ENCODE peak calls at places on chromosomes 1 and 21, in four cellular contexts. One of them, this sample, is unnamed.

GRCh38 chr1:234997201-234998173 is 131.2 kb downstream of the TOMM20 start:
- DNase-seq in heart left ventricle: peak
- DNase-seq in adrenal gland: peak
- DNase-seq in aorta: peak
- DNase-seq in this sample: peak

GRCh38 chr1:15994590-15995351 is 9.3 kb upstream of the SRARP start:
- DNase-seq in adrenal gland: peak
- DNase-seq in heart left ventricle: peak
- DNase-seq in aorta: peak
- DNase-seq in this sample: peak

GRCh38 chr1:43981636-43982035 is 2.6 kb downstream of the B4GALT2 start:
- DNase-seq in adrenal gland: no peak
- DNase-seq in aorta: no peak
- DNase-seq in heart left ventricle: no peak
- DNase-seq in this sample: no peak

GRCh38 chr1:31723828-31724359 is 20.1 kb upstream of the COL16A1 start:
- DNase-seq in aorta: peak
- DNase-seq in heart left ventricle: peak
- DNase-seq in adrenal gland: peak
- DNase-seq in this sample: peak

GRCh38 chr1:20349971-20350370 is 59.3 kb downstream of the VWA5B1 start:
- DNase-seq in aorta: no peak
- DNase-seq in adrenal gland: no peak
- DNase-seq in heart left ventricle: no peak
- DNase-seq in this sample: no peak

GRCh38 chr21:25466470-25466869 is 140.8 kb downstream of the MRPL39 start:
- DNase-seq in aorta: no peak
- DNase-seq in heart left ventricle: no peak
- DNase-seq in adrenal gland: no peak
- DNase-seq in this sample: no peak

GRCh38 chr1:151720974-151721787 is at the start of gene RIIAD1:
- DNase-seq in adrenal gland: no peak
- DNase-seq in heart left ventricle: peak
- DNase-seq in aorta: no peak
- DNase-seq in this sample: peak

GRCh38 chr1:246828818-246829217 is 102.9 kb downstream of the AHCTF1 start:
- DNase-seq in heart left ventricle: no peak
- DNase-seq in adrenal gland: no peak
- DNase-seq in aorta: no peak
- DNase-seq in this sample: no peak

GRCh38 chr1:156912310-156912709 is 8.1 kb upstream of the LRRC71 start:
- DNase-seq in heart left ventricle: no peak
- DNase-seq in adrenal gland: no peak
- DNase-seq in aorta: no peak
- DNase-seq in this sample: no peak

GRCh38 chr1:55839221-55839620 is 624.1 kb upstream of the USP24 start:
- DNase-seq in heart left ventricle: no peak
- DNase-seq in aorta: no peak
- DNase-seq in adrenal gland: no peak
- DNase-seq in this sample: no peak

GRCh38 chr1:108861566-108861965 is 4.7 kb upstream of the AKNAD1 start:
- DNase-seq in aorta: no peak
- DNase-seq in heart left ventricle: no peak
- DNase-seq in adrenal gland: no peak
- DNase-seq in this sample: no peak

GRCh38 chr1:9361630-9362256 is 69.0 kb downstream of the SPSB1 start:
- DNase-seq in heart left ventricle: no peak
- DNase-seq in adrenal gland: no peak
- DNase-seq in aorta: no peak
- DNase-seq in this sample: no peak

GRCh38 chr1:218665216-218665615 is 320.1 kb downstream of the TGFB2 start:
- DNase-seq in heart left ventricle: no peak
- DNase-seq in aorta: peak
- DNase-seq in adrenal gland: peak
- DNase-seq in this sample: peak

GRCh38 chr1:179757958-179758357 is 14.9 kb downstream of the FAM163A start:
- DNase-seq in heart left ventricle: no peak
- DNase-seq in aorta: no peak
- DNase-seq in adrenal gland: no peak
- DNase-seq in this sample: no peak

GRCh38 chr1:224287714-224288113 is 42.3 kb downstream of the NVL start:
- DNase-seq in adrenal gland: no peak
- DNase-seq in heart left ventricle: no peak
- DNase-seq in aorta: no peak
- DNase-seq in this sample: no peak

GRCh38 chr1:1040004-1040991 is 20.4 kb downstream of the AGRN start:
- DNase-seq in aorta: peak
- DNase-seq in heart left ventricle: peak
- DNase-seq in adrenal gland: peak
- DNase-seq in this sample: peak

GRCh38 chr1:192793983-192794767 is 14.7 kb upstream of the RGS2 start:
- DNase-seq in heart left ventricle: no peak
- DNase-seq in adrenal gland: no peak
- DNase-seq in aorta: no peak
- DNase-seq in this sample: no peak

GRCh38 chr1:222928212-222928611 is 113.4 kb downstream of the DISP1 start:
- DNase-seq in heart left ventricle: peak
- DNase-seq in aorta: no peak
- DNase-seq in adrenal gland: peak
- DNase-seq in this sample: peak

GRCh38 chr1:29706936-29707335 is 470.6 kb downstream of the PTPRU start:
- DNase-seq in adrenal gland: no peak
- DNase-seq in heart left ventricle: no peak
- DNase-seq in aorta: peak
- DNase-seq in this sample: peak

GRCh38 chr1:84971957-84972356 is 25.0 kb downstream of the MCOLN2 start:
- DNase-seq in aorta: no peak
- DNase-seq in adrenal gland: no peak
- DNase-seq in heart left ventricle: no peak
- DNase-seq in this sample: no peak

GRCh38 chr1:118785246-118785645 is 202.9 kb downstream of the TBX15 start:
- DNase-seq in heart left ventricle: no peak
- DNase-seq in aorta: peak
- DNase-seq in adrenal gland: peak
- DNase-seq in this sample: peak

GRCh38 chr1:237041795-237042466 is at the start of gene RYR2:
- DNase-seq in heart left ventricle: peak
- DNase-seq in aorta: peak
- DNase-seq in adrenal gland: no peak
- DNase-seq in this sample: peak

GRCh38 chr1:168623003-168623828 is 46.8 kb downstream of the XCL1 start:
- DNase-seq in aorta: no peak
- DNase-seq in adrenal gland: peak
- DNase-seq in heart left ventricle: no peak
- DNase-seq in this sample: no peak

GRCh38 chr1:166597516-166597915 is 241.8 kb upstream of the POGK start:
- DNase-seq in adrenal gland: no peak
- DNase-seq in heart left ventricle: no peak
- DNase-seq in aorta: no peak
- DNase-seq in this sample: no peak

GRCh38 chr1:89149229-89149628 is 23.3 kb upstream of the GBP2 start:
- DNase-seq in heart left ventricle: no peak
- DNase-seq in adrenal gland: peak
- DNase-seq in aorta: peak
- DNase-seq in this sample: no peak

GRCh38 chr1:36906555-36906954 is 127.8 kb downstream of the GRIK3 start:
- DNase-seq in adrenal gland: no peak
- DNase-seq in heart left ventricle: no peak
- DNase-seq in aorta: no peak
- DNase-seq in this sample: no peak

GRCh38 chr1:198556969-198557368 is 16.5 kb upstream of the ATP6V1G3 start:
- DNase-seq in adrenal gland: no peak
- DNase-seq in heart left ventricle: peak
- DNase-seq in aorta: no peak
- DNase-seq in this sample: peak

GRCh38 chr1:224697888-224698450 is 81.9 kb downstream of the CNIH3 start:
- DNase-seq in heart left ventricle: no peak
- DNase-seq in adrenal gland: no peak
- DNase-seq in aorta: no peak
- DNase-seq in this sample: no peak

GRCh38 chr1:235058695-235059094 is 69.9 kb downstream of the TOMM20 start:
- DNase-seq in aorta: no peak
- DNase-seq in adrenal gland: no peak
- DNase-seq in heart left ventricle: no peak
- DNase-seq in this sample: no peak

GRCh38 chr1:199546323-199546722 is 481.2 kb upstream of the NR5A2 start:
- DNase-seq in adrenal gland: no peak
- DNase-seq in heart left ventricle: no peak
- DNase-seq in aorta: no peak
- DNase-seq in this sample: no peak

GRCh38 chr1:40583980-40584379 is 52.5 kb downstream of the ZNF684 start:
- DNase-seq in heart left ventricle: no peak
- DNase-seq in aorta: no peak
- DNase-seq in adrenal gland: no peak
- DNase-seq in this sample: no peak

GRCh38 chr1:42210421-42211133 is 46.0 kb upstream of the GUCA2A start:
- DNase-seq in heart left ventricle: no peak
- DNase-seq in aorta: no peak
- DNase-seq in adrenal gland: no peak
- DNase-seq in this sample: no peak

GRCh38 chr1:178341218-178341956 is 155.4 kb downstream of the CLEC20A start:
- DNase-seq in aorta: peak
- DNase-seq in heart left ventricle: no peak
- DNase-seq in adrenal gland: peak
- DNase-seq in this sample: peak

GRCh38 chr1:224435318-224435763 is 744 bp upstream of the WDR26 start:
- DNase-seq in adrenal gland: no peak
- DNase-seq in aorta: no peak
- DNase-seq in heart left ventricle: no peak
- DNase-seq in this sample: no peak

GRCh38 chr1:24484208-24484607 is 18.4 kb upstream of the RCAN3 start:
- DNase-seq in heart left ventricle: no peak
- DNase-seq in adrenal gland: no peak
- DNase-seq in aorta: no peak
- DNase-seq in this sample: no peak

GRCh38 chr1:56625823-56626222 is 19.3 kb upstream of the PRKAA2 start:
- DNase-seq in adrenal gland: no peak
- DNase-seq in heart left ventricle: no peak
- DNase-seq in aorta: no peak
- DNase-seq in this sample: no peak

GRCh38 chr1:218478336-218478735 is 133.2 kb downstream of the TGFB2 start:
- DNase-seq in aorta: no peak
- DNase-seq in adrenal gland: no peak
- DNase-seq in heart left ventricle: no peak
- DNase-seq in this sample: no peak

GRCh38 chr1:219988387-219988786 is 57.9 kb downstream of the EPRS1 start:
- DNase-seq in adrenal gland: no peak
- DNase-seq in aorta: no peak
- DNase-seq in heart left ventricle: no peak
- DNase-seq in this sample: no peak

GRCh38 chr1:39954870-39955546 is at the start of gene MFSD2A:
- DNase-seq in aorta: peak
- DNase-seq in heart left ventricle: peak
- DNase-seq in adrenal gland: peak
- DNase-seq in this sample: peak

GRCh38 chr1:208349679-208350330 is 105.6 kb upstream of the PLXNA2 start:
- DNase-seq in heart left ventricle: no peak
- DNase-seq in aorta: no peak
- DNase-seq in adrenal gland: no peak
- DNase-seq in this sample: no peak
- H3K4me3 ChIP-seq in heart left ventricle: no peak
- H3K4me3 ChIP-seq in aorta: no peak
- H3K4me3 ChIP-seq in adrenal gland: no peak
- H3K4me3 ChIP-seq in this sample: no peak

GRCh38 chr1:155651861-155652661 is 36.5 kb downstream of the YY1AP1 start:
- DNase-seq in heart left ventricle: no peak
- DNase-seq in aorta: no peak
- DNase-seq in adrenal gland: no peak
- DNase-seq in this sample: no peak
- H3K4me3 ChIP-seq in heart left ventricle: no peak
- H3K4me3 ChIP-seq in aorta: no peak
- H3K4me3 ChIP-seq in adrenal gland: no peak
- H3K4me3 ChIP-seq in this sample: no peak

GRCh38 chr1:248111157-248111556 is 16.2 kb downstream of the OR2L13 start:
- DNase-seq in aorta: no peak
- DNase-seq in heart left ventricle: no peak
- DNase-seq in adrenal gland: no peak
- DNase-seq in this sample: no peak

DNA sequence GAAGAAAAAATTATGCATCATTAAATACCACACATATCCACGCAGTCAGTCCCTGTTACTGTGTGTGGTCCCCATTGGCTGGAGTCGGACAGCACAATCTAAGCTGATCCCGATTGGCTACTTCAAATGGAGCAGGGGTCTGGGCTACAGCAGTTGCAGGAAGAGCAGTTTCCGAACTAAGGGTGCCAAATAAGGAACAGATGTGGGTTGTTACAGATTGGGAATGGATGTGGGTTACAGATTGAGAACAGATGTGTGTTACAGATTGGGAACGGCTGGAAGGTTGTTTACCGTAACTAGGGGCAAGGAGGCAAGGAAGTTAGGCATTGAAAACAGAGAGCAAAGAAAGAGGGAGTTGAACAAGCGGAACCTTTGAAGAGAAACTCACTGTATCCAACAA is 19.9 kb downstream of the OR2L13 start:
- DNase-seq in adrenal gland: no peak
- DNase-seq in heart left ventricle: no peak
- DNase-seq in aorta: no peak
- DNase-seq in this sample: no peak
- H3K4me3 ChIP-seq in adrenal gland: no peak
- H3K4me3 ChIP-seq in heart left ventricle: no peak
- H3K4me3 ChIP-seq in aorta: no peak
- H3K4me3 ChIP-seq in this sample: no peak

DNA sequence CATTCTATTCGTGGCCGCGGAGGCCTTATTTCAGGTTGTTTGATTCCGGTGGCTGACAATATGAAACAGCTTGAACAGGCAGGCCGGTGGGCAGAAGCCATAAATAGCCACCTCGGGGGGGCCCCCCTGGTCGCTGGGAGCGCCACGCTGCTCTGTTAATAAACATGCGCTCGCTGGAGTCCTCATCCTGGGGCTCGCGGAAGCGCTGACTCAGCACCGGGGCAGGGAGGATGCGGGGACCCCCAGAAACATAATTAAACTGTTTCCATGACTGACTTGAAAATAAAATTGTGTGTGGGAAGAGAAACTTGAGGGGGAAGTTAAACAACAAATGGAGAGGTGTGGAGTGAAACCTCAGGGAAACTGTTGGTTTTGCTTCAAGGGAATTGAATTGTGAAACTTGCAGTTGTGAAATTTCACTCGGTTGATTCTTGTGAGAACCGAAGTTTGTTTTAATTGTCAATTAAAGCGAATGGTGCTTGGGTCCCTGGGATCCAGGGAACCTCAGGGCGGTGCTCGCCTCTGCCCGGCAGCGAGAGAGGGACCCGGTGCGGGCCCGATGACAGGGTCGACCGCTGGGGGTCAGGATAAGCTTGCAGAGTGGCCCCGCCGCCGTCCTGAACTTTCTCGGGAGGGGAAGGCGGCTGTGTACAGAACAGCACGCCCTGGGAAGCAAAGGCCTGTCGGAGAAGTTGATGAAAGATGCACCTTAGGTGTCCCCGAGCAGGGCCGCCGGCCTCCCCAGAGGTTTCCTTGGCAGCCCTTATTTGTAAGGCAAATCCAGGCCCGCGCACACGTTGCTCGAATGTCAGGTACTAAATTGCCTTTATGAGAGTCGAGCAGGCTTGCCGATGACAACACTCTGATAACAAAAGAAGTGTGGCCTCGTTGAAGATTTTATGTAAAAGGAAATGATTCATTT is 176.9 kb upstream of the LMO4 start:
- DNase-seq in aorta: peak
- DNase-seq in heart left ventricle: peak
- DNase-seq in adrenal gland: peak
- DNase-seq in this sample: peak
- H3K4me3 ChIP-seq in aorta: peak
- H3K4me3 ChIP-seq in heart left ventricle: peak
- H3K4me3 ChIP-seq in adrenal gland: no peak
- H3K4me3 ChIP-seq in this sample: no peak

This sample was measured in body of pancreas.